ENCODE peak calls at places on chromosomes 13 and 19, in eight cellular contexts. One of them, this sample, is unnamed.

GRCh38 chr13:111518161-111518791 is 197.8 kb downstream of the TEX29 start:
- DNase-seq in BJ: no peak
- DNase-seq in cardiac fibroblast: no peak
- DNase-seq in Calu3: no peak
- DNase-seq in ELF-1: peak
- DNase-seq in naive thymus-derived CD4-positive, alpha-beta T cell: no peak
- DNase-seq in MV-4-11: no peak
- DNase-seq in NCI-H2081: peak
- DNase-seq in this sample: no peak

GRCh38 chr19:38134538-38135149 is 89.4 kb downstream of the DPF1 start:
- DNase-seq in ELF-1: peak
- DNase-seq in naive thymus-derived CD4-positive, alpha-beta T cell: no peak
- DNase-seq in Calu3: peak
- DNase-seq in MV-4-11: peak
- DNase-seq in cardiac fibroblast: peak
- DNase-seq in NCI-H2081: peak
- DNase-seq in BJ: no peak
- DNase-seq in this sample: peak

GRCh38 chr19:29662604-29663404 is 2.5 kb upstream of the PLEKHF1 start:
- DNase-seq in MV-4-11: peak
- DNase-seq in Calu3: no peak
- DNase-seq in NCI-H2081: no peak
- DNase-seq in cardiac fibroblast: peak
- DNase-seq in naive thymus-derived CD4-positive, alpha-beta T cell: no peak
- DNase-seq in BJ: peak
- DNase-seq in ELF-1: peak
- DNase-seq in this sample: no peak

GRCh38 chr13:31797154-31797775 is 57.9 kb downstream of the RXFP2 start:
- DNase-seq in Calu3: peak
- DNase-seq in ELF-1: peak
- DNase-seq in cardiac fibroblast: peak
- DNase-seq in MV-4-11: peak
- DNase-seq in naive thymus-derived CD4-positive, alpha-beta T cell: no peak
- DNase-seq in BJ: no peak
- DNase-seq in NCI-H2081: peak
- DNase-seq in this sample: no peak

GRCh38 chr19:10643968-10644290 is 10.2 kb upstream of the ILF3 start:
- DNase-seq in naive thymus-derived CD4-positive, alpha-beta T cell: no peak
- DNase-seq in NCI-H2081: no peak
- DNase-seq in MV-4-11: no peak
- DNase-seq in ELF-1: no peak
- DNase-seq in BJ: no peak
- DNase-seq in Calu3: no peak
- DNase-seq in cardiac fibroblast: no peak
- DNase-seq in this sample: no peak

GRCh38 chr19:2385053-2385721 is 25.1 kb downstream of the TMPRSS9 start:
- DNase-seq in BJ: peak
- DNase-seq in MV-4-11: peak
- DNase-seq in Calu3: peak
- DNase-seq in NCI-H2081: peak
- DNase-seq in naive thymus-derived CD4-positive, alpha-beta T cell: no peak
- DNase-seq in ELF-1: peak
- DNase-seq in cardiac fibroblast: peak
- DNase-seq in this sample: no peak

GRCh38 chr19:48403606-48404005 is 10.1 kb downstream of the GRIN2D start:
- DNase-seq in naive thymus-derived CD4-positive, alpha-beta T cell: no peak
- DNase-seq in BJ: no peak
- DNase-seq in Calu3: peak
- DNase-seq in ELF-1: peak
- DNase-seq in cardiac fibroblast: peak
- DNase-seq in MV-4-11: peak
- DNase-seq in NCI-H2081: no peak
- DNase-seq in this sample: peak

GRCh38 chr19:2168619-2169424 is 5.1 kb downstream of the DOT1L start:
- DNase-seq in NCI-H2081: no peak
- DNase-seq in Calu3: peak
- DNase-seq in ELF-1: peak
- DNase-seq in MV-4-11: peak
- DNase-seq in naive thymus-derived CD4-positive, alpha-beta T cell: no peak
- DNase-seq in BJ: peak
- DNase-seq in cardiac fibroblast: peak
- DNase-seq in this sample: no peak

GRCh38 chr13:80309926-80310325 is 31.0 kb downstream of the SPRY2 start:
- DNase-seq in NCI-H2081: no peak
- DNase-seq in MV-4-11: no peak
- DNase-seq in Calu3: no peak
- DNase-seq in cardiac fibroblast: no peak
- DNase-seq in BJ: no peak
- DNase-seq in ELF-1: no peak
- DNase-seq in naive thymus-derived CD4-positive, alpha-beta T cell: no peak
- DNase-seq in this sample: no peak